ENCODE peak calls at places on chromosomes 7 and 10, in eight cellular contexts. C, M, K, P, R, Z, N and O are unnamed samples.

GRCh38 chr10:51063659-51064535 is 10.4 kb upstream of the PRKG1 start:
- DNase-seq in K (no peak), R (no peak), Z (no peak), M (no peak), P (no peak), N (no peak), C (no peak), O (no peak)

GRCh38 chr10:31830887-31831286 is 97.7 kb downstream of the ARHGAP12 start:
- DNase-seq in M (no peak), N (no peak), Z (no peak), R (peak), C (no peak), P (no peak), K (no peak), O (no peak)

GRCh38 chr7:77281780-77282478 is 82.3 kb upstream of the FGL2 start:
- DNase-seq in C (no peak), Z (no peak), N (no peak), P (no peak), R (no peak), M (no peak), K (peak), O (no peak)

GRCh38 chr7:119935418-119936025 is 337.5 kb upstream of the KCND2 start:
- DNase-seq in P (no peak), M (no peak), C (no peak), Z (no peak), R (no peak), K (no peak), N (no peak), O (no peak)

GRCh38 chr10:132865236-132865635 is 77.1 kb downstream of the CFAP46 start:
- DNase-seq in M (no peak), N (peak), R (no peak), C (no peak), K (peak), Z (peak), P (no peak), O (no peak)

GRCh38 chr7:36527549-36527913 is 137.9 kb downstream of the ANLN start:
- DNase-seq in P (no peak), C (no peak), M (no peak), N (no peak), R (no peak), Z (no peak), K (no peak), O (no peak)

GRCh38 chr10:116655573-116655972 is 34.8 kb downstream of the PNLIPRP2 start:
- DNase-seq in P (no peak), N (no peak), M (no peak), K (no peak), R (no peak), C (no peak), Z (no peak), O (no peak)

GRCh38 chr7:112594397-112594796 is 113.6 kb downstream of the LSMEM1 start:
- DNase-seq in P (no peak), N (no peak), K (no peak), Z (no peak), M (no peak), C (no peak), R (peak), O (no peak)

GRCh38 chr7:39621784-39622411 is 1.5 kb upstream of the RALA start:
- DNase-seq in R (no peak), P (no peak), Z (no peak), N (no peak), C (no peak), K (no peak), M (no peak), O (no peak)

GRCh38 chr10:24873281-24873683 is 79.1 kb downstream of the PRTFDC1 start:
- DNase-seq in P (no peak), M (no peak), Z (no peak), R (peak), N (no peak), K (no peak), C (no peak), O (no peak)

GRCh38 chr7:28272461-28272877 is 91.9 kb upstream of the JAZF1 start:
- DNase-seq in R (peak), P (peak), C (peak), K (peak), M (no peak), N (no peak), Z (no peak), O (no peak)

GRCh38 chr10:132538790-132539421 is 1.3 kb downstream of the INPP5A start:
- DNase-seq in C (no peak), P (no peak), R (no peak), Z (no peak), N (no peak), K (peak), M (no peak), O (no peak)

GRCh38 chr7:115707236-115707635 is 323.3 kb downstream of the TFEC start:
- DNase-seq in Z (no peak), M (no peak), K (no peak), C (no peak), P (no peak), N (no peak), R (no peak), O (no peak)

GRCh38 chr10:76779163-76779820 is 858.3 kb downstream of the KCNMA1 start:
- DNase-seq in K (no peak), P (no peak), M (no peak), C (no peak), Z (no peak), R (peak), N (no peak), O (no peak)

GRCh38 chr10:86756511-86757109 is at the start of gene BMPR1A:
- DNase-seq in C (no peak), P (no peak), Z (peak), N (peak), K (no peak), R (no peak), M (no peak), O (no peak)

GRCh38 chr7:6205921-6206660 is 66.3 kb downstream of the CYTH3 start:
- DNase-seq in Z (no peak), N (no peak), M (no peak), P (no peak), R (peak), C (no peak), K (no peak), O (no peak)

GRCh38 chr10:98444314-98445006 is 2.3 kb downstream of the HPS1 start:
- DNase-seq in C (no peak), R (no peak), K (no peak), P (no peak), Z (no peak), M (no peak), N (no peak), O (no peak)

GRCh38 chr10:123567984-123568745 is 98.0 kb upstream of the GPR26 start:
- DNase-seq in R (no peak), N (no peak), K (no peak), M (no peak), Z (no peak), P (no peak), C (no peak), O (no peak)

GRCh38 chr7:116211006-116211912 is 920 bp downstream of the TES start:
- DNase-seq in K (peak), P (peak), Z (peak), M (peak), C (peak), R (peak), N (peak), O (peak)

GRCh38 chr10:124522131-124522902 is 60.7 kb downstream of the LHPP start:
- DNase-seq in Z (no peak), N (no peak), P (no peak), K (peak), C (no peak), M (no peak), R (no peak), O (no peak)

GRCh38 chr7:24981544-24981951 is 1.6 kb upstream of the OSBPL3 start:
- DNase-seq in P (peak), N (peak), C (peak), Z (no peak), R (peak), M (no peak), K (peak), O (no peak)

GRCh38 chr10:96641396-96641795 is 54.6 kb upstream of the TM9SF3 start:
- DNase-seq in Z (no peak), R (no peak), P (no peak), N (no peak), M (no peak), C (no peak), K (no peak), O (no peak)

GRCh38 chr10:665579-666091 is 23.8 kb downstream of the DIP2C start:
- DNase-seq in M (no peak), P (no peak), R (no peak), N (peak), C (no peak), Z (peak), K (peak), O (no peak)

GRCh38 chr10:7484456-7485266 is 73.8 kb upstream of the SFMBT2 start:
- DNase-seq in Z (no peak), K (no peak), P (peak), R (no peak), M (peak), N (no peak), C (peak), O (no peak)

GRCh38 chr7:100693312-100694195 is 496 bp downstream of the GIGYF1 start:
- DNase-seq in R (no peak), N (no peak), M (no peak), K (peak), P (no peak), C (no peak), Z (no peak), O (peak)

GRCh38 chr10:119365773-119366640 is 158.6 kb downstream of the GRK5 start:
- DNase-seq in C (no peak), M (no peak), P (no peak), Z (no peak), K (no peak), N (no peak), R (no peak), O (no peak)

GRCh38 chr7:86926732-86927131 is 132.7 kb downstream of the ELAPOR2 start:
- DNase-seq in K (no peak), M (no peak), C (peak), P (no peak), R (peak), Z (no peak), N (no peak), O (no peak)

GRCh38 chr7:69062020-69062760 is 536.1 kb upstream of the AUTS2 start:
- DNase-seq in K (no peak), M (no peak), R (no peak), P (no peak), C (no peak), Z (no peak), N (no peak), O (no peak)

GRCh38 chr7:116805100-116805544 is 57.3 kb upstream of the CAPZA2 start:
- DNase-seq in P (no peak), N (no peak), K (peak), C (no peak), R (peak), Z (no peak), M (no peak), O (no peak)

GRCh38 chr10:128572696-128573095 is 446.5 kb upstream of the MKI67 start:
- DNase-seq in K (no peak), R (no peak), P (no peak), C (no peak), M (no peak), N (no peak), Z (no peak), O (no peak)

GRCh38 chr7:44050915-44051560 is 6.5 kb downstream of the DBNL start:
- DNase-seq in Z (no peak), K (no peak), N (peak), R (no peak), M (no peak), C (no peak), P (no peak), O (no peak)

GRCh38 chr10:13219685-13220670 is 14.2 kb downstream of the UCMA start:
- DNase-seq in R (no peak), Z (no peak), N (peak), M (no peak), K (no peak), C (peak), P (no peak), O (no peak)

GRCh38 chr10:112758961-112759360 is 191.1 kb upstream of the TCF7L2 start:
- DNase-seq in K (no peak), Z (no peak), M (no peak), C (no peak), R (no peak), N (no peak), P (no peak), O (no peak)

GRCh38 chr7:133945497-133945896 is 181.6 kb upstream of the LRGUK start:
- DNase-seq in N (no peak), R (no peak), Z (no peak), K (no peak), P (no peak), M (no peak), C (no peak), O (no peak)

GRCh38 chr10:102545997-102546396 is 42.2 kb downstream of the SUFU start:
- DNase-seq in M (no peak), R (no peak), K (no peak), C (no peak), P (no peak), Z (no peak), N (peak), O (no peak)

GRCh38 chr7:105841866-105842265 is 34.5 kb downstream of the ATXN7L1 start:
- DNase-seq in N (no peak), K (no peak), R (no peak), M (no peak), Z (no peak), P (no peak), C (no peak), O (no peak)

GRCh38 chr10:80596391-80597257 is 58.9 kb downstream of the SH2D4B start:
- DNase-seq in K (peak), M (no peak), Z (no peak), N (no peak), R (peak), P (peak), C (peak), O (peak)

GRCh38 chr10:76892766-76893479 is 744.7 kb downstream of the KCNMA1 start:
- DNase-seq in N (no peak), Z (no peak), C (no peak), M (no peak), K (no peak), R (no peak), P (no peak), O (no peak)

GRCh38 chr7:129827467-129827990 is 125.2 kb downstream of the UBE2H start:
- DNase-seq in N (no peak), Z (no peak), P (no peak), C (no peak), M (no peak), R (no peak), K (no peak), O (no peak)